ENCODE peak calls at places on chromosomes 2 and 18, in five cellular contexts. One of them, this sample, is unnamed.

GRCh38 chr2:23918837-23919489 is 8.0 kb downstream of the ATAD2B start:
- DNase-seq in trophoblast cell: no peak
- DNase-seq in neuronal stem cell: no peak
- DNase-seq in H1: no peak
- DNase-seq in H9: no peak
- DNase-seq in this sample: no peak

GRCh38 chr2:231388725-231389346 is 6.7 kb upstream of the B3GNT7 start:
- DNase-seq in H1: no peak
- DNase-seq in H9: no peak
- DNase-seq in trophoblast cell: no peak
- DNase-seq in neuronal stem cell: no peak
- DNase-seq in this sample: no peak

GRCh38 chr2:100957971-100958653 is 44.0 kb upstream of the RPL31 start:
- DNase-seq in trophoblast cell: no peak
- DNase-seq in H9: no peak
- DNase-seq in neuronal stem cell: no peak
- DNase-seq in H1: no peak
- DNase-seq in this sample: peak

GRCh38 chr2:58261215-58261614 is 20.1 kb upstream of the FANCL start:
- DNase-seq in H9: no peak
- DNase-seq in neuronal stem cell: no peak
- DNase-seq in trophoblast cell: no peak
- DNase-seq in H1: no peak
- DNase-seq in this sample: no peak

GRCh38 chr18:12520442-12520992 is 112.8 kb downstream of the PRELID3A start:
- DNase-seq in neuronal stem cell: peak
- DNase-seq in trophoblast cell: no peak
- DNase-seq in H9: no peak
- DNase-seq in H1: no peak
- DNase-seq in this sample: peak

GRCh38 chr2:54457326-54458023 is 1.3 kb downstream of the SPTBN1 start:
- DNase-seq in H1: no peak
- DNase-seq in trophoblast cell: no peak
- DNase-seq in neuronal stem cell: peak
- DNase-seq in H9: peak
- DNase-seq in this sample: peak

GRCh38 chr2:10239561-10239967 is 63.1 kb upstream of the HPCAL1 start:
- DNase-seq in H1: no peak
- DNase-seq in neuronal stem cell: no peak
- DNase-seq in trophoblast cell: peak
- DNase-seq in H9: peak
- DNase-seq in this sample: no peak

GRCh38 chr2:186716899-186717811 is 23.3 kb downstream of the FAM171B start:
- DNase-seq in H9: no peak
- DNase-seq in H1: no peak
- DNase-seq in neuronal stem cell: no peak
- DNase-seq in trophoblast cell: no peak
- DNase-seq in this sample: no peak

GRCh38 chr18:59718108-59719057 is 21.2 kb upstream of the CCBE1 start:
- DNase-seq in neuronal stem cell: no peak
- DNase-seq in H1: no peak
- DNase-seq in trophoblast cell: peak
- DNase-seq in H9: no peak
- DNase-seq in this sample: peak

GRCh38 chr2:53445376-53446072 is 322.1 kb upstream of the CHAC2 start:
- DNase-seq in trophoblast cell: no peak
- DNase-seq in H1: no peak
- DNase-seq in neuronal stem cell: no peak
- DNase-seq in H9: no peak
- DNase-seq in this sample: peak

GRCh38 chr2:134745546-134745945 is 26.7 kb upstream of the TMEM163 start:
- DNase-seq in H1: no peak
- DNase-seq in trophoblast cell: no peak
- DNase-seq in H9: no peak
- DNase-seq in neuronal stem cell: no peak
- DNase-seq in this sample: no peak

GRCh38 chr2:197369228-197369945 is 58.8 kb upstream of the ANKRD44 start:
- DNase-seq in H1: no peak
- DNase-seq in neuronal stem cell: no peak
- DNase-seq in trophoblast cell: no peak
- DNase-seq in H9: no peak
- DNase-seq in this sample: no peak

GRCh38 chr18:33802955-33803354 is 224.9 kb downstream of the ASXL3 start:
- DNase-seq in H1: no peak
- DNase-seq in H9: no peak
- DNase-seq in trophoblast cell: no peak
- DNase-seq in neuronal stem cell: no peak
- DNase-seq in this sample: no peak

GRCh38 chr18:11857177-11857887 is 6.1 kb downstream of the CHMP1B start:
- DNase-seq in neuronal stem cell: peak
- DNase-seq in H9: peak
- DNase-seq in trophoblast cell: peak
- DNase-seq in H1: no peak
- DNase-seq in this sample: peak

DNA sequence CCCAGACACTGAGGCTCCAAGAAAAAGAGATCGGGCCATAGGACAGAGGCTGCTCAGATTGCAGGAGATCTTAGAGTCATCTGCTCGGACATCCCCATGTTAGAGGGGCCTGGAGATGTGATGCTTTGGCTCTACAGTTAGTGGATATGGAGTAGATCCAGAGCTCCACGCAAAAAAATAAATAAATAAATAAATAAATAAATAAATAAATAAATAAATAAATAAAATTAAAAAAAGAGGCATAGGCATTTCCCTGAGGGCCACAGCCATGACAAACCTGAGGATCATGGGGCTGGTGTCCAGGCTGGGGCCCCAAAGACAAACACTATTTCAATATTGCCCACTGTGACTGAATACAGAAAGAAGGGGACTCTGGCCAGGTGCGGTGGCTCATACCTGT is 85.5 kb downstream of the PLB1 start:
- DNase-seq in H9: no peak
- DNase-seq in H1: no peak
- DNase-seq in trophoblast cell: no peak
- DNase-seq in neuronal stem cell: no peak
- DNase-seq in this sample: no peak
- H2BK120ac ChIP-seq in H9: no peak
- H2BK120ac ChIP-seq in H1: no peak
- H2BK120ac ChIP-seq in trophoblast cell: no peak
- H2BK120ac ChIP-seq in neuronal stem cell: no peak
- H2BK120ac ChIP-seq in this sample: no peak

DNA sequence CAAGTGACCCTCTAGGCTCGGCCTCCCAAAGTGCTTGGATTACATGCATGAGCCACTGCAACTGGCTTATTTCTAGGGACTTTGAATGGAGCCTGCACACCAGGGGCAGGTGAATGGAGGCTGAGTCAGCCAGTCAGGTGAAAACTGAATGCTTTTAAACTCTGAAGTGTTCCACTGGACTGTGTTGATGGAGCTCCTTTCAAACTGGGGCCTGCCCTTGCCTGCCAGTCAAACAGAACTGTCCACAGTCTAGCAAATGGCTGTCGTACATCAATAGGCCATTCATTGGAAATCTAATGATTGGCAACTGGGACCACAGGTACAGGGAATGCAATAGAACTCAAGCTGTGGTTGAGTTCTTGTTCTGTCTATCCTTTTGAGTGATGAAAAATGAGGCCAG is 981 bp upstream of the NOSTRIN start:
- DNase-seq in H9: no peak
- DNase-seq in neuronal stem cell: no peak
- DNase-seq in trophoblast cell: peak
- DNase-seq in H1: no peak
- DNase-seq in this sample: no peak
- H2BK12ac ChIP-seq in H9: no peak
- H2BK12ac ChIP-seq in neuronal stem cell: no peak
- H2BK12ac ChIP-seq in trophoblast cell: no peak
- H2BK12ac ChIP-seq in H1: no peak
- H2BK12ac ChIP-seq in this sample: no peak

GRCh38 chr2:234245945-234246344 is 195.4 kb downstream of the SPP2 start:
- DNase-seq in H1: no peak
- DNase-seq in trophoblast cell: no peak
- DNase-seq in neuronal stem cell: no peak
- DNase-seq in H9: no peak
- DNase-seq in this sample: peak

GRCh38 chr2:234241656-234242445 is 191.3 kb downstream of the SPP2 start:
- DNase-seq in trophoblast cell: peak
- DNase-seq in neuronal stem cell: peak
- DNase-seq in H9: no peak
- DNase-seq in H1: no peak
- DNase-seq in this sample: peak

GRCh38 chr2:234242446-234242810 is 191.9 kb downstream of the SPP2 start:
- DNase-seq in H1: no peak
- DNase-seq in neuronal stem cell: no peak
- DNase-seq in trophoblast cell: no peak
- DNase-seq in H9: no peak
- DNase-seq in this sample: no peak

GRCh38 chr2:234243871-234244565 is 193.5 kb downstream of the SPP2 start:
- DNase-seq in trophoblast cell: no peak
- DNase-seq in neuronal stem cell: no peak
- DNase-seq in H9: no peak
- DNase-seq in H1: no peak
- DNase-seq in this sample: peak

DNA sequence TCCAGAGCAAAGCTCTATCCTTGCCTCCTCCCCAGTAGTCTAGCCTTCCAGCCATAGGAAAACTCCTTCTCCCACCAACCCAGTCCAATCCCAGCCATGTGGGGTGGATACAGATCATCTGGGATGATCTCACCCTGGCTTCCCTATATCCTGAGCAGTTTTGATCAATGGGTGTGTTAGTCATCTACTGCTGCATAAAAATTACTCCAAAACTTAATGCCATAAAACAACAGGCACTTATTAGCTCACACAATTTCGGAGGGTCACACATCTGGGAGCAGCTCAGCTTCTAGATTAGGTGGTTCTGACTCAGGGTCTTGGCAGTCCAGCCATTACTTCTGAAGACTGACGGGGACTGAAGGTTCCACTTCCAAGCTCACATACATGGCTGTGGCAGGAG is 190.4 kb downstream of the SPP2 start:
- DNase-seq in trophoblast cell: no peak
- DNase-seq in H1: no peak
- DNase-seq in H9: no peak
- DNase-seq in neuronal stem cell: no peak
- DNase-seq in this sample: peak
- H2BK120ac ChIP-seq in trophoblast cell: no peak
- H2BK120ac ChIP-seq in H1: no peak
- H2BK120ac ChIP-seq in H9: no peak
- H2BK120ac ChIP-seq in neuronal stem cell: no peak
- H2BK120ac ChIP-seq in this sample: no peak

GRCh38 chr2:130839011-130839780 is 2.5 kb downstream of the ARHGEF4 start:
- DNase-seq in trophoblast cell: no peak
- DNase-seq in neuronal stem cell: no peak
- DNase-seq in H9: no peak
- DNase-seq in H1: no peak
- DNase-seq in this sample: no peak
- H2BK12ac ChIP-seq in trophoblast cell: no peak
- H2BK12ac ChIP-seq in neuronal stem cell: peak
- H2BK12ac ChIP-seq in H9: no peak
- H2BK12ac ChIP-seq in H1: no peak
- H2BK12ac ChIP-seq in this sample: no peak